ENCODE peak calls at places on chromosome 4, in six cellular contexts. W, I, F, E, O and H are unnamed samples.
A peak's percentile ranks its signal among the peaks of the same experiment; 100 is the strongest.

GRCh38 chr4:88646528-88647280 is 50.9 kb downstream of the NAP1L5 start:
- DNase-seq in W (no peak), I (no peak), F (no peak), E (no peak), O (no peak), H (no peak)

GRCh38 chr4:24368801-24369200 is 215.6 kb downstream of the DHX15 start:
- DNase-seq in W (no peak), I (no peak), F (no peak), E (no peak), O (no peak), H (no peak)

GRCh38 chr4:165384608-165385007 is 5.8 kb downstream of the CPE start:
- DNase-seq in W (no peak), I (no peak), F (no peak), E (no peak), O (no peak), H (no peak)

GRCh38 chr4:186900232-186900900 is 176.7 kb upstream of the FAT1 start:
- DNase-seq in W (no peak), I (no peak), F (no peak), E (no peak), O (no peak), H (no peak)

GRCh38 chr4:55398966-55399365 is 3.2 kb downstream of the TMEM165 start:
- DNase-seq in W (no peak), I (no peak), F (no peak), E (no peak), O (no peak), H (no peak)

GRCh38 chr4:156476359-156476758 is 495.2 kb downstream of the PDGFC start:
- DNase-seq in W (no peak), I (no peak), F (no peak), E (no peak), O (no peak), H (no peak)

GRCh38 chr4:119136541-119136940 is 909 bp downstream of the MYOZ2 start:
- DNase-seq in W (no peak), I (no peak), F (no peak), E (no peak), O (no peak), H (no peak)

GRCh38 chr4:171342646-171343045 is 470.6 kb upstream of the GALNTL6 start:
- DNase-seq in W (no peak), I (no peak), F (no peak), E (no peak), O (no peak), H (no peak)

GRCh38 chr4:25654971-25655963 is at the start of gene SLC34A2:
- DNase-seq in W (no peak), I (no peak), F (peak; percentile 15), E (no peak), O (peak; percentile 73), H (no peak)

GRCh38 chr4:4289930-4290850 is at the start of the genes LYAR and ZBTB49:
- DNase-seq in W (peak; percentile 89), I (peak; percentile 95), F (peak; percentile 97), E (peak; percentile 93), O (peak; percentile 98), H (peak; percentile 47)
- TF ChIP-seq POLR2A in W (no peak), I (no peak), F (peak; percentile 79), E (peak; percentile 83), O (peak; percentile 35), H (peak; percentile 50)

GRCh38 chr4:139665079-139665689 is 435 bp upstream of the MGST2 start:
- DNase-seq in W (no peak), I (no peak), F (no peak), E (no peak), O (no peak), H (no peak)

GRCh38 chr4:139664442-139664841 is 1.2 kb upstream of the MGST2 start:
- DNase-seq in W (no peak), I (no peak), F (no peak), E (no peak), O (no peak), H (no peak)

GRCh38 chr4:139666735-139667266 is 1.2 kb downstream of the MGST2 start:
- DNase-seq in W (no peak), I (no peak), F (peak; percentile 70), E (peak; percentile 74), O (no peak), H (no peak)

GRCh38 chr4:139668036-139668435 is 2.4 kb downstream of the MGST2 start:
- DNase-seq in W (no peak), I (no peak), F (no peak), E (no peak), O (no peak), H (no peak)

GRCh38 chr4:139665690-139666529 is at the start of gene MGST2:
- DNase-seq in W (peak; percentile 69), I (peak; percentile 89), F (peak; percentile 91), E (peak; percentile 84), O (peak; percentile 90), H (peak; percentile 11)
- TF ChIP-seq POLR2A in W (no peak), I (no peak), F (peak; percentile 75), E (peak; percentile 39), O (peak; percentile 41), H (no peak)

GRCh38 chr4:177010421-177010820 is 217.7 kb upstream of the VEGFC start:
- DNase-seq in W (no peak), I (no peak), F (no peak), E (no peak), O (no peak), H (no peak)
- TF ChIP-seq POLR2A in W (no peak), I (no peak), F (no peak), E (no peak), O (no peak), H (no peak)

GRCh38 chr4:145564540-145564939 is 54.6 kb upstream of the MMAA start:
- DNase-seq in W (no peak), I (no peak), F (no peak), E (no peak), O (no peak), H (no peak)
- TF ChIP-seq POLR2A in W (no peak), I (no peak), F (no peak), E (no peak), O (no peak), H (no peak)

GRCh38 chr4:8270418-8270771 is 841 bp downstream of the HTRA3 start:
- DNase-seq in W (no peak), I (no peak), F (no peak), E (no peak), O (no peak), H (no peak)

GRCh38 chr4:8268901-8269534 is 536 bp upstream of the HTRA3 start:
- DNase-seq in W (no peak), I (no peak), F (no peak), E (no peak), O (no peak), H (no peak)

GRCh38 chr4:8268211-8268610 is 1.3 kb upstream of the HTRA3 start:
- DNase-seq in W (no peak), I (no peak), F (no peak), E (no peak), O (no peak), H (no peak)

GRCh38 chr4:8270912-8271815 is 1.6 kb downstream of the HTRA3 start:
- DNase-seq in W (no peak), I (no peak), F (no peak), E (no peak), O (no peak), H (no peak)

GRCh38 chr4:8269535-8270417 is at the start of gene HTRA3:
- DNase-seq in W (no peak), I (peak; percentile 75), F (peak; percentile 35), E (peak; percentile 40), O (no peak), H (no peak)
- TF ChIP-seq POLR2A in W (no peak), I (peak; percentile 56), F (no peak), E (peak; percentile 73), O (no peak), H (no peak)

DNA sequence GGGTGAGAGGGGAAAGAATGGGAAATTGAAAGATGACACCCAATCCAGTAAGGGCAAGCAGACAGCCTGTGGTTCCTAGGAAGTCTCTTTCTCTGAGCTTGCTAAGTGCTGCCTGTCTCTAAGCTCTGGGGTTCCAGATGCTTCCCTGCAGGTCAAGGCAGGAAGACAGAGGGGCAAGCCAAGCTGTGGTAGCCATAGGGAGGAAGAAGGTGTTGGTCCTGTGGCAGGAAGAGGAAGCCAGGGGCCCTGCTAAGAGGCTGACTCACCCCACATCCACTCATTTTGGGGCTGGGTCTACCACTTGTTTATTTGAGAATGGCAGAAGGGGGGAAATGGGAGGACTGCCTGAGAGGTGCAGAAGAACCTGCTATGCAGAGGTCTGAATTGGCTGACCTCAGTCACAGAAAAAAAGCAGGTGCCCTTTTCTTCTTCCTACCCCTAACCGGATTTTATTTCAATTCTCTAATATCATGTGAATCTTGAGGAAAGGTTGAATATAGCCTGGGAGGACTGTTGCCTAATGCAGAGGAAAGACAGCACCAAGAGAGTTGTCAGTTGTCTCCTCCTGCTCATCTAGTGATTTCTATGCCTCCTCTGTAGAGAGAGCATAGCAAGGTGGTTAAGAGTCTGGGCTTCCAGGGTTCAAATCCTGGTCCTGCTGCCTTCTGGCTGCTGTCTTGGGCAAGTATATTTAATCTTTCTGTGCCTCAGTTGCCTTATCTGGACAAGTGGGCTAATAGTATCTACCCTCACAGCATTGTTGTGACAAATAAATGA is 27.4 kb downstream of the HOPX start:
- DNase-seq in W (no peak), I (no peak), F (peak; percentile 15), E (no peak), O (no peak), H (no peak)
- TF ChIP-seq POLR2A in W (no peak), I (no peak), F (no peak), E (no peak), O (no peak), H (no peak)

GRCh38 chr4:3122081-3122563 is 47.6 kb downstream of the HTT start:
- DNase-seq in W (no peak), I (no peak), F (no peak), E (no peak), O (no peak), H (no peak)
- TF ChIP-seq POLR2A in W (no peak), I (no peak), F (no peak), E (no peak), O (no peak), H (no peak)

DNA sequence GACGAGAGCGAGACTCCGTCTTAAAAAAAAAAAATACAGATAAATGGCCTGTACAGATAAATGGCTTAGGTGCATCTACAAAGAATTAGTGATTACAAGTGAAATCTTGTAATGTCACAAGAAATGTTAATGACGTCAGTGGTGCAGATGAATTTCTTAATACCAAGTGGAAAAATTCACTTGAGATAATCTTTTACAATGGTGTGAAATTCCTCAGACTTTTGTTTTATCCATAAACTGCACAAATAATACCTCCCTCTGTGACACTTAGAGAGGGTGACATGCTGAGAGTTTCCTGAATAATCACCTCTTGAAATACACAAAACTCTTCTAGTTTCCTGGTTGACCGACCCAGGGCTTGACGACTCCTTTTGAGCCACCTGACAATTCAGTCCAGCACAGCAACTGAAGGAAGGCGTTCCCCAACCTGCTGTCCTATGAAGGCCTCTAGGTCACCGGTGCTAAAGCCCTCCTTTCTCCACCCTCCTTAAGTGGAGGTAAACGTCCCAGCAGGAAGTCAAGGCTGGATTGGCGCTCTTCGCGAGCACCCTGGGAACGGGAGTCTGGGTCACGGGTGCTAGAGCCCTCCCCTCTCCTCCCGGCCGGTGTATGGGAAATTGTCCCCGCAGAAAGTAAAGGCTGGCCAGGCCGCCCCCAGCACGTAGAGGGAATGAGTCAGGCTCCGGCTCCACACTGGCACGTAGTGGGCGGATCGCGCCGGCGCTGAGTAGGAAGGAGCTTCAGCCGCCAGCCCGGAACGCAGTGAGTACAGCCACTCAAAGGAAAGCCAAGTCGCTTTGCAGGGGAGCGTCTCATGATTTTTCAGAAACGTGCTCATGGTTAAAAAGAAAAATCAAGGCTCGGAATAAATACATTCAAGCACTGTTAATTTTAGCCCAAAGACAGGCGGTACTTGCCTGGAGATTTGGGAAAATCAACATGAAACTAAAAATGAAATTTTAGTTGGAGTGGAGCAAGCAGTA is at the start of gene TMEM144:
- DNase-seq in W (peak; percentile 89), I (peak; percentile 96), F (peak; percentile 92), E (peak; percentile 88), O (peak; percentile 92), H (peak; percentile 5)
- TF ChIP-seq POLR2A in W (no peak), I (no peak), F (peak; percentile 94), E (peak; percentile 55), O (no peak), H (no peak)